ENCODE peak calls at places on chromosome 6, in seven cellular contexts. B is A673; K is ACHN; N is H54; S is LoVo; M is stimulated activated CD4-positive, alpha-beta T cell treated with anti-CD3 and anti-CD28 coated beads, Interleukin-15, amount 100 ng/mL, for 1 hour; C is iPS-NIHi11. Y is an unnamed sample.

GRCh38 chr6:163001341-163001740 is 273.6 kb downstream of the PACRG start:
- DNase-seq in B (no peak), K (no peak), N (no peak), S (no peak), M (no peak), C (no peak), Y (no peak)

GRCh38 chr6:93849857-93850256 is 430.5 kb upstream of the EPHA7 start:
- DNase-seq in B (no peak), K (no peak), N (no peak), S (no peak), M (no peak), C (no peak), Y (no peak)

GRCh38 chr6:131135244-131136020 is at the start of gene AKAP7:
- DNase-seq in B (peak; percentile 87), K (peak; percentile 64), N (peak; percentile 71), S (peak; percentile 73), M (peak; percentile 13), C (peak; percentile 93), Y (peak; percentile 41)

GRCh38 chr6:111625511-111626331 is 20.0 kb upstream of the TRAF3IP2 start:
- DNase-seq in B (no peak), K (no peak), N (no peak), S (no peak), M (no peak), C (no peak), Y (no peak)

GRCh38 chr6:30322527-30323501 is 3.9 kb upstream of the TRIM39 start:
- DNase-seq in B (no peak), K (no peak), N (peak; percentile 15), S (no peak), M (no peak), C (no peak), Y (no peak)

GRCh38 chr6:137033828-137034227 is 10.9 kb downstream of the IL20RA start:
- DNase-seq in B (no peak), K (no peak), N (no peak), S (peak; percentile 41), M (no peak), C (no peak), Y (no peak)

GRCh38 chr6:126170875-126171489 is 168.9 kb upstream of the CENPW start:
- DNase-seq in B (peak; percentile 56), K (peak; percentile 41), N (no peak), S (peak; percentile 47), M (no peak), C (peak; percentile 38), Y (no peak)

GRCh38 chr6:29976588-29977424 is 34.5 kb downstream of the HLA-A start:
- DNase-seq in B (peak; percentile 75), K (peak; percentile 79), N (peak; percentile 70), S (peak; percentile 70), M (no peak), C (peak; percentile 56), Y (peak; percentile 54)

GRCh38 chr6:166496460-166496859 is 90.0 kb downstream of the RAMACL start:
- DNase-seq in B (no peak), K (no peak), N (no peak), S (no peak), M (no peak), C (no peak), Y (no peak)

GRCh38 chr6:2222275-2222842 is 23.0 kb downstream of the GMDS start:
- DNase-seq in B (no peak), K (no peak), N (no peak), S (no peak), M (no peak), C (no peak), Y (no peak)

GRCh38 chr6:45681860-45682488 is 304.2 kb upstream of the SUPT3H start:
- DNase-seq in B (no peak), K (peak; percentile 72), N (no peak), S (no peak), M (no peak), C (no peak), Y (peak; percentile 60)

GRCh38 chr6:140537211-140537610 is 1162.8 kb upstream of the CITED2 start:
- DNase-seq in B (no peak), K (peak; percentile 20), N (no peak), S (no peak), M (no peak), C (no peak), Y (peak; percentile 88)

GRCh38 chr6:54899442-54899841 is 52.9 kb downstream of the FAM83B start:
- DNase-seq in B (no peak), K (no peak), N (no peak), S (no peak), M (no peak), C (no peak), Y (no peak)